ENCODE peak calls at places on chromosomes 4 and X, in six cellular contexts. E, V, U, A, H and Q are unnamed samples.

GRCh38 chrX:85244411-85245210 is 820 bp downstream of the ZNF711 start:
- DNase-seq in U (peak), H (no peak), E (no peak), A (peak), V (peak), Q (no peak)

GRCh38 chrX:41688835-41689234 is at the start of gene GPR34:
- DNase-seq in E (no peak), V (no peak), A (no peak), H (no peak), U (no peak), Q (no peak)

GRCh38 chr4:56626963-56627362 is 54.1 kb downstream of the HOPX start:
- DNase-seq in U (no peak), A (no peak), E (no peak), H (no peak), V (no peak), Q (no peak)

GRCh38 chrX:148601034-148601433 is 100.6 kb downstream of the AFF2 start:
- DNase-seq in U (no peak), E (no peak), V (peak), H (no peak), A (peak), Q (no peak)

GRCh38 chr4:24979554-24979953 is 51.2 kb downstream of the LGI2 start:
- DNase-seq in V (peak), H (no peak), E (no peak), A (no peak), U (peak), Q (no peak)

GRCh38 chr4:36159208-36159607 is 85.1 kb downstream of the ARAP2 start:
- DNase-seq in V (no peak), H (no peak), U (no peak), A (no peak), E (no peak), Q (no peak)

GRCh38 chrX:121308276-121308805 is 260.9 kb downstream of the GLUD2 start:
- DNase-seq in H (no peak), E (no peak), A (peak), U (no peak), V (peak), Q (peak)

GRCh38 chr4:101332424-101332823 is 14.9 kb downstream of the PPP3CA start:
- DNase-seq in V (peak), A (no peak), H (no peak), E (no peak), U (no peak), Q (no peak)

GRCh38 chr4:110742148-110742547 is 119.3 kb upstream of the PITX2 start:
- DNase-seq in V (no peak), A (no peak), E (no peak), H (no peak), U (no peak), Q (no peak)

GRCh38 chrX:138150709-138151108 is 560.8 kb downstream of the FGF13 start:
- DNase-seq in H (no peak), E (no peak), A (no peak), V (no peak), U (no peak), Q (no peak)

GRCh38 chr4:60463846-60464502 is 736.2 kb upstream of the ADGRL3 start:
- DNase-seq in H (no peak), V (no peak), E (peak), U (no peak), A (peak), Q (peak)

GRCh38 chr4:42397635-42398447 is 553 bp downstream of the SHISA3 start:
- DNase-seq in A (peak), E (no peak), V (peak), U (peak), H (no peak), Q (peak)

GRCh38 chr4:15677507-15677988 is 4.1 kb upstream of the FAM200B start:
- DNase-seq in A (peak), U (no peak), E (no peak), H (no peak), V (peak), Q (no peak)

GRCh38 chr4:5722328-5722727 is 11.3 kb downstream of the EVC start:
- DNase-seq in A (no peak), E (no peak), V (no peak), H (no peak), U (no peak), Q (no peak)

GRCh38 chr4:144591401-144591800 is 54.6 kb upstream of the HHIP start:
- DNase-seq in V (peak), E (peak), U (no peak), A (peak), H (no peak), Q (no peak)

GRCh38 chr4:2942037-2942531 is 21.1 kb downstream of the NOP14 start:
- DNase-seq in V (no peak), H (no peak), A (no peak), E (no peak), U (peak), Q (no peak)

GRCh38 chr4:173371292-173372192 is 788 bp downstream of the SAP30 start:
- DNase-seq in H (peak), U (peak), E (peak), A (peak), V (peak), Q (peak)

GRCh38 chr4:156638925-156639605 is 332.5 kb downstream of the PDGFC start:
- DNase-seq in U (peak), E (peak), A (no peak), H (no peak), V (peak), Q (no peak)

GRCh38 chrX:13499736-13500135 is 69.7 kb upstream of the EGFL6 start:
- DNase-seq in A (no peak), U (no peak), E (no peak), H (no peak), V (no peak), Q (no peak)

GRCh38 chr4:94828882-94829281 is 71.1 kb downstream of the BMPR1B start:
- DNase-seq in V (no peak), H (no peak), E (no peak), U (no peak), A (peak), Q (no peak)

DNA sequence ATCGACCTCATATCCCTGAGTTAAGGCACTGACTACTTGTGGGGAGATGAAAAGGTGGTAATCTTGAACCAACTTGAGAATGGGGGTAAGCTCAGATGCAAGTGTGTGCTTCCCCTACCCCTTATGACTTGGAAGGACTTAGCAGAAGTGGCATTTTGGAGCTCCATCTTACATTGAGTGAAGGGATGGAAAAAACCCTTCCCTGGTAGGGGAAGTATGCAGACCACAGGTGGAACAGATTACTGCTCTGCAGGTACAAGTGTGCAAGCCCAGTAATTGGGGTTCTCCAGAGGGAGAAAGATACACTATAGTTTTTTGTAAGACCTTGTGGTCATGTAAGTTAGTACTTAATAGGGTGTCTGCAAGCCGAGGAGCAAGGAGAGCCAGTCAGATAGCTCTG is 12.2 kb upstream of the WDR1 start:
- DNase-seq in E (no peak), H (no peak), V (no peak), U (no peak), A (no peak), Q (no peak)
- H3K27ac ChIP-seq in E (no peak), H (no peak), V (no peak), U (no peak), A (no peak), Q (no peak)

GRCh38 chrX:57595381-57595811 is 3.6 kb downstream of the ZXDB start:
- DNase-seq in H (peak), V (peak), U (peak), A (peak), E (peak), Q (no peak)

DNA sequence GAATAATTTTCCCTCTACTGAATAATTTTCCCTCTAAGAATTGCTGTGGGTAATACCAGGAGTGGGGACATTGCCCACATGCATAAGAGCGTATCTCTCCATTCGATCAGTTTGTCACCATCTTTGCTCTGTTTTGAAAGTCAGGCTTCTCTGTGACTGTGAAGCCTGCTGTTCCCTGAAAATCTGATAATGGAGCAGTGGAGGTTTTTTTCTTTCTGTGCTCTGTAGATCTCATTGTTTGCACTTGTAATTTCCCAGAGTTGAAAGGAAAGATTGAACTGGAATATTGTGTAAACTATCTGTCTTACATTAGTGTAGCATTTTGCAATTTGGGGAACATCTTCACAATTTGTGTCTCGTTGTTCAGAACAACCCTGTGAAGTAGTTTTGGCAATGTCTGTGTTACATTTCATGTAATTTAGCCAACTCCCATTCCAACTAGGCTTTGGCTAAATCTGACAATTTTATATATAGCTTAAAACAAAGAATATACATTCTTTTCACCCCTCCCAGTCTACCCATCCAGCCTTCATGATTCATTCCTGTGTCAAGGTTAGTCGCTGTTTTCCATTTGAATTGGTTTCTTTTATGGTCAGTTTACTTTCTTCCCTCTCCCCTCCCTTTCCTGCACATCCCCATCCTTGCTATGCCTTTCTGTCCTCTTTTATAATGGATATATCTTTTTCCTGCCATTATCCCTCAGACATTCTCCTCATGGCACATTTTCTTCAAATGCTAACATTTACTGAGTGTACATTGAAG is 4.5 kb downstream of the ZXDB start:
- DNase-seq in U (no peak), H (no peak), A (no peak), E (no peak), V (peak), Q (no peak)
- H3K4me3 ChIP-seq in U (no peak), H (no peak), A (peak), E (peak), V (no peak), Q (no peak)

DNA sequence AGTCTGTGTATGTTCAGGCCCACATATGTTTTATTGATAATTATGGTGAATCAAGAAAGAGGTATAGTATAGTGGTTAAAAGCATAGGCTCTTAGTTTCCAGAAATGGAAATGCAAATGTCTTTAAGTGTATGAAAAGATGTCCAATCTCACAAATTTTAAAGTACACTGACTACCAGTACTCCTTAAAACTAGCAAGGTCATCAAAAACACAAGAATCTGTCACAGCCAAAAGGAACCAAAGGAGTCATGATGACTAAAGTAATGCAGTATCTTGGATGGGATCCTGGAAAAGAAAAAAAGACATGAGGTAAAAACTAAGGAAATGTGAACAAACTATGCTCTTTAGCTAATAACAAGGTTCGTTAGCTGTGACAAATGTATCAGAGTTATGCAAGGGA is 659 bp upstream of the RBM41 start:
- DNase-seq in V (no peak), E (no peak), U (no peak), A (no peak), H (no peak), Q (no peak)
- H3K27ac ChIP-seq in V (no peak), E (no peak), U (no peak), A (no peak), H (no peak), Q (peak)

GRCh38 chr4:70992354-70992753 is 1.1 kb upstream of the DCK start:
- DNase-seq in V (no peak), A (peak), U (no peak), E (no peak), H (peak), Q (no peak)
- H3K4me3 ChIP-seq in V (no peak), A (peak), U (no peak), E (no peak), H (no peak), Q (peak)

GRCh38 chr4:6779667-6780565 is 2.6 kb upstream of the KIAA0232 start:
- DNase-seq in A (no peak), H (no peak), U (no peak), E (peak), V (peak), Q (no peak)

GRCh38 chr4:6782846-6783110 is 251 bp downstream of the KIAA0232 start:
- DNase-seq in A (no peak), U (no peak), E (no peak), H (no peak), V (no peak), Q (no peak)

GRCh38 chr4:6782147-6782845 is at the start of gene KIAA0232:
- DNase-seq in H (peak), A (peak), E (peak), V (peak), U (peak), Q (peak)

GRCh38 chr4:6781113-6781512 is 1.4 kb upstream of the KIAA0232 start:
- DNase-seq in V (no peak), U (peak), A (no peak), H (no peak), E (no peak), Q (no peak)

GRCh38 chr4:6781561-6781960 is 966 bp upstream of the KIAA0232 start:
- DNase-seq in V (no peak), U (no peak), E (no peak), A (no peak), H (no peak), Q (no peak)
- H3K27ac ChIP-seq in V (no peak), U (peak), E (no peak), A (no peak), H (no peak), Q (peak)